ENCODE peak calls at places on chromosomes 11 and 22, in five cellular contexts. L is prostate gland, H is right lobe of liver, Q is IMR-90, M is tibial nerve. I is an unnamed sample.

GRCh38 chr22:37752189-37753061 is 55.3 kb upstream of the GCAT start:
- DNase-seq in Q (peak; percentile 85), H (peak; percentile 91), M (peak; percentile 89), L (peak; percentile 88), I (peak; percentile 89)

GRCh38 chr11:12441081-12441801 is 63.9 kb downstream of the PARVA start:
- DNase-seq in Q (peak; percentile 62), H (no peak), M (no peak), L (no peak), I (no peak)

GRCh38 chr11:86202013-86202336 is 42.6 kb upstream of the EED start:
- DNase-seq in H (no peak), M (no peak), Q (no peak), L (no peak), I (no peak)

GRCh38 chr22:34414467-34415440 is 494.5 kb upstream of the LARGE1 start:
- DNase-seq in M (no peak), H (peak; percentile 38), Q (no peak), L (peak; percentile 61), I (peak; percentile 43)

GRCh38 chr22:31122532-31123291 is at the start of gene INPP5J:
- DNase-seq in L (peak; percentile 55), Q (peak; percentile 50), M (no peak), H (no peak), I (peak; percentile 80)

GRCh38 chr11:34890812-34891211 is 25.4 kb downstream of the APIP start:
- DNase-seq in L (no peak), Q (peak; percentile 55), H (no peak), M (no peak), I (no peak)

GRCh38 chr11:66454253-66454652 is 12.5 kb upstream of the PELI3 start:
- DNase-seq in L (no peak), M (no peak), H (no peak), Q (no peak), I (no peak)

GRCh38 chr11:134043821-134044420 is 25.0 kb upstream of the JAM3 start:
- DNase-seq in Q (no peak), L (no peak), H (no peak), M (no peak), I (no peak)

GRCh38 chr22:24302591-24302990 is 32.0 kb downstream of the SPECC1L start:
- DNase-seq in L (peak; percentile 29), H (no peak), Q (no peak), M (no peak), I (no peak)

GRCh38 chr11:16111690-16112089 is 244.7 kb downstream of the SOX6 start:
- DNase-seq in Q (no peak), M (no peak), H (peak; percentile 33), L (no peak), I (no peak)

GRCh38 chr11:1703146-1703545 is 6.2 kb downstream of the KRTAP5-6 start:
- DNase-seq in H (no peak), L (no peak), M (no peak), Q (no peak), I (no peak)

GRCh38 chr11:62925308-62925707 is 4.1 kb upstream of the CHRM1 start:
- DNase-seq in M (no peak), Q (no peak), H (no peak), L (no peak), I (no peak)

GRCh38 chr22:25627271-25627848 is 62.9 kb downstream of the GRK3 start:
- DNase-seq in Q (peak; percentile 12), H (no peak), M (no peak), L (no peak), I (no peak)

GRCh38 chr11:64745219-64745522 is 1.2 kb upstream of the RASGRP2 start:
- DNase-seq in M (peak; percentile 47), H (peak; percentile 84), Q (no peak), L (no peak), I (peak; percentile 81)

GRCh38 chr22:25167082-25167481 is 32.6 kb upstream of the CRYBB3 start:
- DNase-seq in Q (no peak), H (peak; percentile 58), M (no peak), L (no peak), I (no peak)

GRCh38 chr11:124581817-124582216 is 12.0 kb downstream of the OR8A1 start:
- DNase-seq in H (no peak), M (no peak), Q (no peak), L (no peak), I (no peak)

GRCh38 chr11:43576834-43577521 is 103.6 kb upstream of the HSD17B12 start:
- DNase-seq in L (no peak), Q (peak; percentile 49), H (no peak), M (no peak), I (no peak)

GRCh38 chr11:102545701-102546100 is 15.2 kb upstream of the MMP7 start:
- DNase-seq in Q (no peak), M (no peak), L (no peak), H (no peak), I (no peak)

GRCh38 chr22:31960767-31961166 is 16.4 kb downstream of the YWHAH start:
- DNase-seq in L (no peak), H (no peak), M (no peak), Q (no peak), I (no peak)

GRCh38 chr11:125025968-125026367 is 37.1 kb upstream of the SLC37A2 start:
- DNase-seq in H (no peak), M (no peak), L (no peak), Q (no peak), I (no peak)

GRCh38 chr11:8250981-8251620 is 12.6 kb downstream of the LMO1 start:
- DNase-seq in H (no peak), Q (no peak), L (no peak), M (peak; percentile 9), I (peak; percentile 3)

GRCh38 chr11:43282607-43283440 is 29.0 kb upstream of the API5 start:
- DNase-seq in Q (peak; percentile 16), L (no peak), M (no peak), H (peak; percentile 31), I (peak; percentile 24)

GRCh38 chr22:48578138-48579034 is 1249.3 kb downstream of the BRD1 start:
- DNase-seq in L (no peak), M (no peak), H (no peak), Q (no peak), I (no peak)
- TF ChIP-seq POLR2A in L (no peak), M (no peak), H (no peak), Q (no peak), I (no peak)

GRCh38 chr11:5631969-5632635 is 7.3 kb downstream of the TRIM34 start:
- DNase-seq in Q (no peak), M (no peak), L (no peak), H (no peak), I (no peak)

GRCh38 chr11:5626191-5626590 is 1.4 kb downstream of the TRIM34 start:
- DNase-seq in M (no peak), L (no peak), Q (peak; percentile 70), H (no peak), I (no peak)

DNA sequence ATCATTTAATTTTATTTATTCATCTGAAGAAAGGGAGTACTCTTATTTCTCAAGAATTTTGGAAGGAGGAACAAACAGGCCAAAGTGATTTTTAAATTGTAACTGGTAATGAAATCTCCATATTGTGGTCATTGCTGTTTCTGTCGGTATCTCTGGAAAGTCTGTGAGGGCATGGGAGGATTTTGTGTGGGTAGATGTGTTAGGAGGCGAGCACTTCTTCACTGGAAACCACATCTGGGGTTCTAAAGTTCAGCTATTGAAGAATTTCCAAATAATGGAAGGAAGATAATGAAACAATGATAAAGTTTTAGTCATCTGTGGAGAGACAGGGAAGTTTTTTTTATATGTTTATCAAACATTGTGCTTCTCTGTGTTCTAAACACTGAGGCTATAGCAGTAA is 6.6 kb downstream of the TRIM34 start:
- DNase-seq in Q (no peak), H (no peak), M (no peak), L (no peak), I (no peak)
- TF ChIP-seq CTCF in Q (no peak), H (no peak), M (no peak), L (no peak), I (no peak)

DNA sequence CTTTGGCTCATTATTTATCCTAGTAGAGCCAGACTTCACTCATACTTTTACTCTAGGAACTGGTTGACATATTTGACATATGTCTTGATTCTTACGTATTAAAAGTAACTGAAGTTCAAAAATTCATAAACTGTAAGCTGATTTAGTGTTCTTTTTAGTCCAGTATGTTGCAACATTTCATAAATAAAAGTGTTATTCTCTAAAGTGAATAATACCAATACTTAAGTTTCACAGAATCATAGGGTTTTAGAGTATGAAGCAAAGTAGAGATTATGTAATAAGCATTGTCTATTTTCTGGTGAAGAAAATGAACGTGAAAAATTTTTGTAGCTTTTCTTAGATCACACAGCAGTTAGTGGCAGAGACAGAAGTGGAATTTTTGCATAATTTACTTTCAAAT is 225.7 kb downstream of the TMEM135 start:
- DNase-seq in H (no peak), L (no peak), Q (no peak), M (no peak), I (no peak)
- TF ChIP-seq POLR2A in H (no peak), L (no peak), Q (no peak), M (no peak), I (no peak)

GRCh38 chr11:36684840-36685800 is 87.1 kb upstream of the RAG2 start:
- DNase-seq in H (no peak), M (no peak), Q (no peak), L (no peak), I (no peak)
- TF ChIP-seq CTCF in H (no peak), M (no peak), Q (no peak), L (no peak), I (no peak)

DNA sequence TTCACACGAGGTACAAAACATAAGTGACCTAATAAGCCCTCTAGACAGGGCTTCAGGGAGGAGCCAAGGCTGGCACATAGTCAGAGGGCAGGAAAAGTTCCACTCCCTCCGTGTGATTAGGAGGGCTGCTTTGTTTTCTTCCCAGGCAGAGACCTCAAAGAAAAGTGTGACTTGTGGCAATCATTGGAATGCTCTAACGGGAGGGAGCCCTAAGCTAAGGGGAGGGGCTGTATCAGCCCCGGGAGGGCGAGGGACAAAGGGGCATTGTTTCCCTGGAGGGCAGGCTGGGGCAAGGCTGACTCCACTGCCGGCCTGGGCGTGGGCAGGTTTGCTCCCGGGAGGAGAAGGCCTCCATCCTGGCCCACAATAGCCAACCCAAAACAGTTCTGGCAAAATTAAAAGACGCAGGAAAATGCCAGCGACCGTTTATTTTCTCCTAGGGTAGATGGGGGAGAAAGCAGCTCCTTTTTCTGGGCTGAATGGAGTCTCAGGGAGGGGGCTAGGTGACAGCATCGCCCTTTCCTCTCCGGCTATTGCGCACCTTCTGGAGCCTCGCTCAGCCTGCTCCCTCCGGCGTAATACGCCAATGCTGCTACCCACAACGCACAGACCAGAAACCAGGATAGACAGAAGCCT is 60.1 kb downstream of the ENDOD1 start:
- DNase-seq in M (peak; percentile 35), H (no peak), Q (no peak), L (peak; percentile 58), I (peak; percentile 57)
- TF ChIP-seq POLR2A in M (peak; percentile 18), H (no peak), Q (no peak), L (no peak), I (no peak)

GRCh38 chr11:68950268-68950667 is 30.5 kb downstream of the MRGPRD start:
- DNase-seq in M (no peak), H (no peak), L (no peak), Q (no peak), I (no peak)
- TF ChIP-seq CTCF in M (no peak), H (no peak), L (no peak), Q (peak; percentile 26), I (peak; percentile 8)